ENCODE peak calls at places on chromosomes 11 and 22, in five cellular contexts. T is hepatocyte, H is IMR-90, F is fibroblast of lung, L is PC-3. N is an unnamed sample. For H3K36me3, the result is how much of the 10 kb centered on the place peaks cover.

GRCh38 chr11:15341587-15341986 is 226.9 kb downstream of the INSC start:
- DNase-seq in F (no peak), H (no peak), T (no peak), L (no peak), N (no peak)

GRCh38 chr11:112289588-112290461 is 29.2 kb upstream of the PLET1 start:
- DNase-seq in F (peak), H (peak), T (peak), L (peak), N (peak)

GRCh38 chr22:20624161-20624616 is 116.8 kb downstream of the MED15 start:
- DNase-seq in L (peak), H (peak), F (no peak), T (no peak), N (no peak)

GRCh38 chr11:7020183-7020917 is at the start of the genes NLRP14 and ZNF214:
- DNase-seq in H (peak), T (peak), L (peak), F (peak), N (no peak)

GRCh38 chr22:27669798-27670599 is 131.6 kb downstream of the MN1 start:
- DNase-seq in H (no peak), T (peak), L (peak), F (no peak), N (no peak)

GRCh38 chr22:42519544-42520237 is at the start of gene RRP7A:
- DNase-seq in F (peak), T (peak), L (peak), H (peak), N (peak)

GRCh38 chr22:35638408-35638807 is 9.8 kb upstream of the APOL6 start:
- DNase-seq in H (peak), F (peak), L (no peak), T (peak), N (no peak)

GRCh38 chr11:18775492-18776292 is 15.9 kb downstream of the PTPN5 start:
- DNase-seq in L (peak), H (peak), T (peak), F (peak), N (peak)

GRCh38 chr11:83583953-83584352 is 297.8 kb upstream of the CCDC90B start:
- DNase-seq in H (peak), T (no peak), L (peak), F (peak), N (no peak)

GRCh38 chr11:2685566-2686359 is 14.0 kb downstream of the KCNQ1OT1 start:
- DNase-seq in H (no peak), F (no peak), T (no peak), L (no peak), N (no peak)

GRCh38 chr11:118622376-118623290 is 15.2 kb downstream of the PHLDB1 start:
- DNase-seq in H (peak), T (no peak), L (peak), F (peak), N (no peak)

GRCh38 chr11:94851864-94852581 is 83.9 kb downstream of the AMOTL1 start:
- DNase-seq in F (no peak), T (no peak), H (no peak), L (peak), N (no peak)

GRCh38 chr22:21937821-21938070 is 14.9 kb downstream of the PPM1F start:
- DNase-seq in T (no peak), F (no peak), H (peak), L (no peak), N (no peak)

GRCh38 chr11:11845066-11845465 is 3.3 kb downstream of the USP47 start:
- DNase-seq in L (peak), T (peak), F (no peak), H (no peak), N (no peak)

GRCh38 chr11:1690167-1691026 is 6.6 kb upstream of the KRTAP5-6 start:
- DNase-seq in F (no peak), L (no peak), H (no peak), T (no peak), N (no peak)

GRCh38 chr11:66489636-66490035 is 9.4 kb downstream of the DPP3 start:
- DNase-seq in F (no peak), L (no peak), T (no peak), H (no peak), N (no peak)

GRCh38 chr11:27443746-27444465 is 28.7 kb downstream of the LGR4 start:
- DNase-seq in L (no peak), F (no peak), H (no peak), T (no peak), N (no peak)
- H3K4me3 ChIP-seq in L (no peak), F (no peak), H (no peak), T (no peak), N (no peak)

DNA sequence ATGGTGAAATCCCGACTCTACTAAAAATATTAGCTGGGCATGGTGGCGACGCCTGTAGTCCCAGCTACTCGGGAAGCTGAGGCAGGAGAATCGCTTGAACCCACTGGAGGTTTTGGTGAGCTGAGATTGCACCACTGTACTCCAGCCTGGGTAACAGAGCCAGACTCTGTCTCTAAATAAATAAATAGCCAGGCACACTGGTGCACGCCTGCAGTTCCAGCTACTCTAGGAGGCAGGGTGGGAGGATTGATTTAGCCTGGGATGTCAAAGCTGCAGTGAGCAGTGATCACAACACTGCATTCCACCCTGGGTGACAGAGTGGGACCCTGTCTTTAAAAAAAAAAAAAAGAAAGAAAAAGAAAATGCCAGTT is 17.4 kb downstream of the SUSD2 start:
- DNase-seq in F (peak), T (no peak), L (no peak), H (no peak), N (no peak)
- H3K27ac ChIP-seq in F (no peak), T (no peak), L (no peak), H (no peak), N (no peak)

GRCh38 chr11:70354629-70355028 is 43.7 kb upstream of the CTTN start:
- DNase-seq in T (no peak), H (no peak), F (no peak), L (no peak), N (no peak)

GRCh38 chr11:70352074-70352473 is 46.3 kb upstream of the CTTN start:
- DNase-seq in T (no peak), F (no peak), L (no peak), H (no peak), N (no peak)

GRCh38 chr11:70352601-70353000 is 45.7 kb upstream of the CTTN start:
- DNase-seq in H (no peak), F (no peak), T (no peak), L (no peak), N (no peak)

GRCh38 chr11:70353329-70353728 is 45.0 kb upstream of the CTTN start:
- DNase-seq in H (no peak), T (no peak), L (no peak), F (no peak), N (no peak)

GRCh38 chr11:70353900-70354568 is 44.3 kb upstream of the CTTN start:
- DNase-seq in T (no peak), H (no peak), F (no peak), L (no peak), N (no peak)
- H3K36me3 ChIP-seq in T (under half), H (under half), F (under half), L (half or more), N (half or more)

GRCh38 chr11:33689089-33689488 is 11.5 kb downstream of the C11orf91 start:
- DNase-seq in F (peak), L (peak), T (no peak), H (no peak), N (no peak)
- H3K4me3 ChIP-seq in F (no peak), L (peak), T (no peak), H (no peak), N (no peak)

GRCh38 chr22:46752286-46752685 is 10.2 kb upstream of the TBC1D22A start:
- DNase-seq in L (no peak), F (no peak), T (no peak), H (no peak), N (no peak)

GRCh38 chr22:46749682-46750529 is 11.9 kb upstream of the CERK start:
- DNase-seq in T (no peak), F (no peak), L (no peak), H (no peak), N (no peak)

GRCh38 chr22:46750530-46750800 is 12.0 kb upstream of the TBC1D22A start:
- DNase-seq in T (no peak), H (no peak), L (no peak), F (no peak), N (no peak)

GRCh38 chr22:46748948-46749681 is 11.1 kb upstream of the CERK start:
- DNase-seq in H (peak), F (peak), L (peak), T (no peak), N (no peak)

GRCh38 chr22:46750861-46751260 is 11.6 kb upstream of the TBC1D22A start:
- DNase-seq in H (no peak), L (no peak), F (no peak), T (no peak), N (no peak)
- H3K27ac ChIP-seq in H (no peak), L (no peak), F (no peak), T (peak), N (no peak)

N was measured in OCI-LY7.